ENCODE peak calls at places on chromosomes 5 and 9, in five cellular contexts. Q is cardiac muscle cell, A is suprapubic skin, U is H7, Y is mammary epithelial cell. O is an unnamed sample.

GRCh38 chr9:78103971-78104433 is 72.4 kb upstream of the GNAQ start:
- DNase-seq in Q (no peak), A (no peak), U (no peak), Y (no peak), O (no peak)

GRCh38 chr9:135126480-135127187 is 39.2 kb downstream of the OLFM1 start:
- DNase-seq in Q (no peak), A (no peak), U (no peak), Y (peak), O (no peak)

GRCh38 chr5:18238321-18238720 is 604.1 kb downstream of the TAF11L14 start:
- DNase-seq in Q (no peak), A (no peak), U (no peak), Y (peak), O (no peak)

GRCh38 chr5:31815394-31815793 is 176.5 kb downstream of the PDZD2 start:
- DNase-seq in Q (no peak), A (no peak), U (no peak), Y (no peak), O (no peak)

GRCh38 chr9:105444130-105444529 is 3.7 kb upstream of the FSD1L start:
- DNase-seq in Q (no peak), A (no peak), U (no peak), Y (peak), O (peak)

GRCh38 chr9:26669641-26670040 is 223.0 kb downstream of the CAAP1 start:
- DNase-seq in Q (no peak), A (no peak), U (no peak), Y (no peak), O (no peak)

GRCh38 chr9:113548221-113549041 is 84.9 kb downstream of the RGS3 start:
- DNase-seq in Q (peak), A (no peak), U (peak), Y (peak), O (peak)

GRCh38 chr5:62486672-62487071 is 74.1 kb downstream of the IPO11 start:
- DNase-seq in Q (no peak), A (no peak), U (no peak), Y (no peak), O (no peak)

GRCh38 chr5:159310492-159310891 is 19.8 kb downstream of the IL12B start:
- DNase-seq in Q (peak), A (no peak), U (peak), Y (peak), O (no peak)

GRCh38 chr5:143843461-143843860 is 31.5 kb downstream of the HMHB1 start:
- DNase-seq in Q (no peak), A (no peak), U (no peak), Y (no peak), O (no peak)

GRCh38 chr5:137461636-137462596 is 37.2 kb downstream of the SPOCK1 start:
- DNase-seq in Q (no peak), A (no peak), U (peak), Y (no peak), O (no peak)

GRCh38 chr5:157607371-157608161 is 32.0 kb upstream of the ADAM19 start:
- DNase-seq in Q (peak), A (no peak), U (no peak), Y (peak), O (peak)

GRCh38 chr9:3467593-3468219 is 58.1 kb downstream of the RFX3 start:
- DNase-seq in Q (peak), A (no peak), U (peak), Y (peak), O (peak)

GRCh38 chr9:124222918-124223720 is 34.6 kb upstream of the NEK6 start:
- DNase-seq in Q (peak), A (peak), U (no peak), Y (no peak), O (peak)

GRCh38 chr5:3489221-3489620 is 106.4 kb upstream of the IRX1 start:
- DNase-seq in Q (no peak), A (no peak), U (peak), Y (no peak), O (no peak)

GRCh38 chr5:164002653-164003052 is 497.2 kb downstream of the MAT2B start:
- DNase-seq in Q (peak), A (no peak), U (no peak), Y (peak), O (peak)

GRCh38 chr5:142740903-142741302 is 29.3 kb upstream of the ARHGAP26 start:
- DNase-seq in Q (peak), A (no peak), U (no peak), Y (no peak), O (no peak)

GRCh38 chr5:74454263-74455030 is 186.1 kb downstream of the ENC1 start:
- DNase-seq in Q (no peak), A (no peak), U (no peak), Y (no peak), O (no peak)

GRCh38 chr5:285991-286557 is 14.6 kb downstream of the PDCD6 start:
- DNase-seq in Q (no peak), A (no peak), U (no peak), Y (no peak), O (no peak)

GRCh38 chr5:143134269-143134668 is 269.2 kb downstream of the NR3C1 start:
- DNase-seq in Q (no peak), A (no peak), U (no peak), Y (peak), O (peak)

GRCh38 chr9:136520053-136520540 is 25.8 kb downstream of the NOTCH1 start:
- DNase-seq in Q (no peak), A (no peak), U (peak), Y (no peak), O (no peak)

DNA sequence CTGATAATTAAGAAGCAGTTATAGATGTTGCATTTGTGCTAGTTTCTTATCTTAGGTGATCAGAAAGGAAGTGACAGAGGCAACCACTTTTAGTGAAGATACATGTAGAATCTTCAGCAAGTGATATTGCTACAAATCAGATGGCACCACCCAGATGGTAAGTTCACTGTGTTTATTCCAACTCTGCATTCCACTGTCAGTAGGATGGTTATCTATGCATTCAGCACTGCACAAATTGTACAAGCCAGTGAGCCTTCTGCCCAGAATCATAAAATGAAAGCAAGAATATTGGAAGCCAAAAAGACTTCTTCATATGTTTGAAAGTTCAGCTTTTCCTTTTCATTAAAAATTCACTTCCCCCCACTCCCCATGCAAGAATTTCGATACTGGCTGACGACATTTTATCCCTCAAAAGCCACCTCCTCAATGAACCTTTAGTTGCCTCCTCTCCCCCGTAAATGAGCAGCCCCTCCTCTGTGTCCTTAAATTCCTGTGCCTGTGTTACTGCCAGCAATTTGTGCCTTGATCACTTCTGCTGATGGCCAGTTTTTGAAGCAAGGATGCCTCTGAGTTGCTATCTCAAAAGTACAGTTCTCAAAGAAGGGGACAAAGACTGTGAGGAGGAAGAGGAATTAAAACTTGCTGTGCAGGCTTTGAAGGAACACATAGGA is 91.6 kb downstream of the ZSWIM6 start:
- DNase-seq in Q (peak), A (no peak), U (no peak), Y (no peak), O (no peak)
- H3K4me3 ChIP-seq in Q (no peak), A (no peak), U (no peak), Y (no peak), O (no peak)

GRCh38 chr9:88390371-88390990 is 2.2 kb downstream of the SPIN1 start:
- DNase-seq in Q (no peak), A (no peak), U (no peak), Y (no peak), O (peak)
- H3K4me3 ChIP-seq in Q (peak), A (no peak), U (no peak), Y (peak), O (no peak)

DNA sequence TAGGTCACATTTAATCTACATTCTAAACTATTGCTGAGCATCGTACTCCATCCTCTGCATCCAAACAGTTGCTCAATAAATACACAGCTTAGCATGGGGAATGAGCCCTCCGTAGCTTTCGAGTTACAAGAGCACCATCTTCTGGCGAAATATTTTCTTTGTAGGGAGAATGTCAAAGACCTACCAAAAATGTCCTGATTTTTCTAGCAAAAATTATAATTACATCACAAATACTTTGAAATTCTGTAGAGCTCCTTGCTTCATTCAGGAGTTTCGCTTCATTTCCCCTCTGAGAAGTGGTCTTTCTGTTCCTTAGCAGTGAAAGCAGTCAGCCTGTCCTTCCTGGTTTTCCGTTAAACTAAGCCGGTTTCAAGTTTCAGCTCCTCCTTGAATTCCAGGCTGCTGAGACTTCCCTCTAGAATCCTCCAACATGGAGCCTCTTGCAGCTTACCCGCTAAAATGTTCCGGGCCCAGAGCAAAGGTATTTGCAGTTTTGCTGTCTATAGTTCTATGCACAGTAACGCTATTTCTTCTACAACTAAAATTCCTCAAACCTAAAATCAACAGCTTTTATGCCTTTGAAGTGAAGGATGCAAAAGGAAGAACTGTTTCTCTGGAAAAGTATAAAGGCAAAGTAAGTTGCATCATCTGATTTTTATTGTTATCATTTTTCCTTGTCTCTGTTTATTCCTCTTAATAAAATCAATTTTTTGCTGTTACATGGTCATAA is at the start of gene GPX8:
- DNase-seq in Q (peak), A (no peak), U (peak), Y (peak), O (peak)
- H3K4me3 ChIP-seq in Q (peak), A (peak), U (peak), Y (peak), O (peak)

GRCh38 chr5:72556351-72557146 is 49.3 kb upstream of the ZNF366 start:
- DNase-seq in Q (peak), A (peak), U (peak), Y (no peak), O (peak)
- H3K4me3 ChIP-seq in Q (no peak), A (peak), U (peak), Y (peak), O (no peak)

GRCh38 chr9:17824927-17825659 is 246.2 kb downstream of the SH3GL2 start:
- DNase-seq in Q (no peak), A (no peak), U (no peak), Y (no peak), O (no peak)
- H3K4me3 ChIP-seq in Q (no peak), A (no peak), U (no peak), Y (no peak), O (no peak)

O was measured in cardiac fibroblast.